ENCODE peak calls at places on chromosomes 6 and 20, in seven cellular contexts. J is right lobe of liver, X is fibroblast of mammary gland, T is lower lobe of right lung, M is fibroblast of lung, E is stomach, R is AG04449. B is an unnamed sample.

GRCh38 chr20:52959125-52959524 is 13.0 kb upstream of the TSHZ2 start:
- DNase-seq in J (no peak), X (no peak), T (no peak), M (peak), E (no peak), R (no peak), B (no peak)

GRCh38 chr6:72788188-72788587 is 166.3 kb downstream of the KCNQ5 start:
- DNase-seq in J (no peak), X (peak), T (no peak), M (peak), E (no peak), R (peak), B (no peak)

GRCh38 chr20:46315311-46315710 is 7.0 kb upstream of the CDH22 start:
- DNase-seq in J (no peak), X (no peak), T (no peak), M (no peak), E (no peak), R (no peak), B (no peak)

GRCh38 chr20:3924304-3925112 is 35.3 kb downstream of the PANK2 start:
- DNase-seq in J (peak), X (peak), T (peak), M (no peak), E (peak), R (no peak), B (peak)

GRCh38 chr6:161137839-161138544 is 135.9 kb downstream of the AGPAT4 start:
- DNase-seq in J (no peak), X (peak), T (no peak), M (peak), E (no peak), R (no peak), B (no peak)

GRCh38 chr6:154986787-154987235 is 8.3 kb upstream of the TIAM2 start:
- DNase-seq in J (no peak), X (no peak), T (no peak), M (peak), E (no peak), R (no peak), B (no peak)

GRCh38 chr6:138349891-138350290 is 27.8 kb upstream of the SMIM28 start:
- DNase-seq in J (no peak), X (no peak), T (no peak), M (peak), E (no peak), R (peak), B (no peak)

GRCh38 chr6:126672654-126673053 is 332.7 kb downstream of the CENPW start:
- DNase-seq in J (no peak), X (peak), T (no peak), M (peak), E (no peak), R (peak), B (no peak)

GRCh38 chr20:36663026-36663425 is 17.0 kb upstream of the SLA2 start:
- DNase-seq in J (no peak), X (no peak), T (no peak), M (no peak), E (no peak), R (no peak), B (no peak)

GRCh38 chr6:142802124-142802523 is 142.9 kb downstream of the HIVEP2 start:
- DNase-seq in J (no peak), X (peak), T (no peak), M (peak), E (no peak), R (peak), B (no peak)

GRCh38 chr6:130934848-130935585 is 107.8 kb downstream of the SMLR1 start:
- DNase-seq in J (no peak), X (peak), T (no peak), M (peak), E (no peak), R (no peak), B (no peak)

DNA sequence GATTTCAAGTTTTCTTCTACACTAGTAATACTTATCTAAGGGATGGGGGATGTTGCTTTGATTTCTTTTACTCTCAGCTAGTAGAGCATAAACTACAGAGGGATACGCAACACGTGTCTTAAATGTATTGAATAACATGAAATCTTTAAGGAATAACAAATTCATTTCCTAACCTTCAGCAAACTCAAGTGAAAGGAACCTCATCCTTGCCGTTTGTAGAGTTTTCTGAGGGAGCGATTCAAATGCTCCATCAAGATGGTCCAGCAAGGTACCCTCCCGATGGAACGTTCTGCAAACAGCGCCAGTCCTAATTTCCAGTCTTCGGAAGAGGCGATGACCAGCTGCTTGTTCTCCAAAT is 95.4 kb upstream of the RIN2 start:
- DNase-seq in J (no peak), X (no peak), T (no peak), M (no peak), E (no peak), R (no peak), B (no peak)
- TF ChIP-seq CTCF in J (no peak), X (no peak), T (peak), M (no peak), E (no peak), R (no peak), B (no peak)

GRCh38 chr20:34977365-34978091 is 21.9 kb downstream of the MYH7B start:
- DNase-seq in J (no peak), X (no peak), T (no peak), M (no peak), E (no peak), R (no peak), B (no peak)
- H3K4me3 ChIP-seq in J (no peak), X (no peak), T (no peak), M (no peak), E (no peak), R (no peak), B (no peak)

GRCh38 chr6:124800222-124800621 is 162.0 kb upstream of the RNF217 start:
- DNase-seq in J (no peak), X (no peak), T (no peak), M (no peak), E (no peak), R (no peak), B (no peak)

GRCh38 chr6:124793406-124793805 is 168.8 kb upstream of the RNF217 start:
- DNase-seq in J (no peak), X (no peak), T (no peak), M (no peak), E (no peak), R (no peak), B (no peak)

GRCh38 chr6:124799638-124800037 is 162.6 kb upstream of the RNF217 start:
- DNase-seq in J (no peak), X (no peak), T (no peak), M (no peak), E (no peak), R (no peak), B (no peak)

GRCh38 chr6:124795879-124796838 is 166.1 kb upstream of the RNF217 start:
- DNase-seq in J (no peak), X (peak), T (no peak), M (peak), E (no peak), R (no peak), B (no peak)

DNA sequence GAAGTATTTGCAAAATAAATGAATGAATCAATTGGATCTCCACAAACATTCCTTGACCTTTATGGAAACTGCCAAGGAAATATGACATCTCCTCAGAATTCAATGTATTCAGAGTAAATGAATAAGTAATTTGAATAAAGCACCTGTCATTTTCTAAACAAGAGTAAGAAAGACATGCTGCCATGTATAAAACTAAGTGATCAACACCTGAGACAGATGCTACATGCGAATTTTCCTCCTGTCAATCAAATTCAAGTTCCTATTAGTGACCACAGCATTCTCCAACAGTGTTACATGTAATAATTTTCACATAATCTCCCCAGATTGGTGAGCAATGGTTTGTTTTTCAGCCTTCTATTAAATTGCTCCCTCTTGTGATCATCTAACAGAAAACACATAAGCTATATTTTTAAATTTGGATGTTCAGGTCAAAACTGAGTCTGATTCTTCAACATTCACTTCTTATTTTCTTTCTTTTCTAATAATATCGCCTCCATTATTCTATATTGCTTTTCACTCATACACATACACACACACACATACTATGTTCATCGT is 163.2 kb upstream of the RNF217 start:
- DNase-seq in J (no peak), X (peak), T (no peak), M (no peak), E (no peak), R (no peak), B (no peak)
- TF ChIP-seq CTCF in J (no peak), X (peak), T (no peak), M (peak), E (no peak), R (no peak), B (no peak)

GRCh38 chr20:59101956-59102355 is 59.4 kb upstream of the PRELID3B start:
- DNase-seq in J (no peak), X (no peak), T (no peak), M (no peak), E (no peak), R (no peak), B (no peak)
- H3K4me3 ChIP-seq in J (no peak), X (no peak), T (no peak), M (no peak), E (no peak), R (no peak), B (no peak)

GRCh38 chr6:32995448-32995847 is 13.9 kb downstream of the HLA-DOA start:
- DNase-seq in J (no peak), X (no peak), T (no peak), M (no peak), E (no peak), R (no peak), B (no peak)

GRCh38 chr6:33001685-33002084 is 7.7 kb downstream of the HLA-DOA start:
- DNase-seq in J (no peak), X (no peak), T (no peak), M (no peak), E (no peak), R (no peak), B (no peak)

GRCh38 chr6:33004940-33005339 is 4.5 kb downstream of the HLA-DOA start:
- DNase-seq in J (no peak), X (no peak), T (no peak), M (no peak), E (no peak), R (no peak), B (no peak)

DNA sequence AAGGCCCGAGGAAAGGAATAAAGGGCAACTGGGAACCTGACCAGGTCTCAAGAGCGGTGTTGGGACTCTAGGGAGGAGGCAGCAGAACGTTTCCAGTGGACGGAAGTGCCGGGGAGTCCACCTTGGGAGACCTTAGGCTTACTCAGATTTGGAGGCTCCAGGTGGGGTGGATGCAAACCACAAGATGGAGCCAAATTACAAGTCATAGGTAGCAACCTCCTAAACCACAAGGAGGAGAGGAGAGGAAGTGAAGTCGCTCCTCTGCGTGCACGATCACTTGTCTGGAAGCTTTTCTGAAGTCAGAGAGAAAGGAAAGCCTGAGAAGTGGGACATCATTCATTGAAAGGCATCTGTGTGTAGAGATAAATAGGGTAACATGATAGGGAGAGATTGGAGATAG is 9.3 kb downstream of the HLA-DOA start:
- DNase-seq in J (no peak), X (no peak), T (no peak), M (no peak), E (peak), R (no peak), B (no peak)
- TF ChIP-seq CTCF in J (peak), X (no peak), T (no peak), M (no peak), E (no peak), R (no peak), B (no peak)

DNA sequence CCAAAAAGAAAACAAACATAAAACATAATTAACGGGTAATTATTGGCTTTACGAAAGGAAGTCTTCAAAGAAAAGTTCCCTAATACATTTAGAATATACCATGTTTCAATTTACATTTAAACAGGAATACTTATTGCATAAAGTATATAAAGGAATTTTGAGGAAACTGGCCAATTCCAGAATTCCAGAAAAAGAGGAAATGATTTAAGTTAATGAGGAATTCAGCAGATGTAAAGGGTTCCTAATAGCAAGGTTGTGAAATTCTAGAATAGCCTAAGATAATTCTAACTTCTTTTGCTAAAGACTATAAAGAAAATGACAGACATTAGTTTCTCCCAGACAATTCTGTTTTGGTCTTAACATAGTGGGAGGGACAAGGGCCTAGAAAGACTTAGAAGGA is 35.0 kb downstream of the DTNBP1 start:
- DNase-seq in J (no peak), X (peak), T (no peak), M (peak), E (no peak), R (no peak), B (no peak)
- H3K4me3 ChIP-seq in J (no peak), X (no peak), T (no peak), M (no peak), E (no peak), R (no peak), B (no peak)

DNA sequence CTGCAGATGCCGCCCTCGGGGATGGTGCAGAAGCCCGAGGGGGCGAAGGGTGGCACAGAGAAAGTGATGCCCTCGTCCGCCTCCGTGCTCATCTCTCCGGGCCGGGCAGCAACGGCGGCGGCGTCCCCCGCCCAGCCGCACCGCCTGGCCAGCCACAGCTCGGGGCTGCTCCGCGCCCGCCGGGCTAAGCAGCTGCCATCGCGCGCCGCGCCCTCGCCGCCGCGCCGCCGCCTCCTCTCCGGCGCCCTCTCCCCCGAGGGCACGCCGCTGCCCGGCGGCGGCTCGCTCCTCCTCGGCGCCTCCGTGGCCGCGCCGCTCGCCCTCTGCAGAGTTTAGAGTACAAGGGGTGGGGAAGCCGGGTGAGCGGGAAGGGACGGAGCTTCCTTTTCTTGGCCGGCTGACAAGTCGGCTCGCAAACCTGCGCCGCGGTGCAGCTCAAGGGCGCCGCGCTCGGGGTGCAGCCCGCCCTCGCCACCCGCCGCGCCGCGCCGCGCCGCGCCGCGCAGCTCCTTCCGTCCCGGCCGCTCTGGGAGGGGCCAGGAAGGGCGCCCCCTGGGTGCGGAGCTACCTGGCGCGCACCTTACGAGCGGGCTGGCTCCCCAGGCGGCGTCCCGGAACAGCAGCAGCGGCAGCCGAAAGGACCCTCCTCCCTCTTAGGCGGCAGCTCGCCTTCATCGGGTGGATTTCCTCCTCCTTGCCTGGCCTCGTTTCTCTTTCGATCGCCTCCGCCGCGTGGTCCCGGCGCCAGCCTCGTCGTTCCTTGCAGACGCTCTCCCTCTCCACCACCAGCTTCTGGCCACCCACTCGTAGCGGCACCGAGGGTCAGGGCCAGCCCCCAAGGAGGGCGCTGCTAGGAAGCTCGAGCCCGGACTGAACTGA is at the start of gene MAP3K5:
- DNase-seq in J (peak), X (peak), T (peak), M (peak), E (peak), R (no peak), B (peak)
- TF ChIP-seq CTCF in J (peak), X (no peak), T (no peak), M (peak), E (no peak), R (peak), B (peak)

GRCh38 chr6:84052204-84052882 is 18.8 kb downstream of the MRAP2 start:
- DNase-seq in J (no peak), X (peak), T (no peak), M (peak), E (no peak), R (no peak), B (no peak)
- H3K4me3 ChIP-seq in J (no peak), X (no peak), T (no peak), M (no peak), E (no peak), R (peak), B (no peak)